ENCODE peak calls at places on chromosome 13, in five cellular contexts. E is H1, P is Panc1, A is stomach, J is GM23338. R is an unnamed sample.

GRCh38 chr13:28337196-28338045 is 157.5 kb downstream of the FLT1 start:
- DNase-seq in E (no peak), P (no peak), A (no peak), J (no peak), R (no peak)

GRCh38 chr13:25286308-25286968 is 850 bp downstream of the MTMR6 start:
- DNase-seq in J (peak), E (no peak), P (no peak), A (no peak), R (peak)

GRCh38 chr13:110338441-110339101 is 31.5 kb downstream of the COL4A2 start:
- DNase-seq in A (no peak), P (no peak), J (no peak), E (no peak), R (no peak)

GRCh38 chr13:60612593-60612992 is 215.6 kb downstream of the TDRD3 start:
- DNase-seq in P (no peak), E (no peak), A (no peak), J (no peak), R (no peak)

GRCh38 chr13:76245920-76246319 is 609.8 kb downstream of the LMO7 start:
- DNase-seq in E (no peak), A (no peak), P (no peak), J (no peak), R (no peak)

GRCh38 chr13:27622102-27622820 is 569 bp downstream of the POLR1D start:
- DNase-seq in E (no peak), P (no peak), J (no peak), A (no peak), R (peak)

GRCh38 chr13:27014406-27015359 is 156.9 kb downstream of the USP12 start:
- DNase-seq in E (no peak), J (no peak), A (no peak), P (no peak), R (no peak)

GRCh38 chr13:97743946-97744345 is 209.5 kb upstream of the IPO5 start:
- DNase-seq in A (no peak), J (no peak), P (no peak), E (no peak), R (no peak)

GRCh38 chr13:110989331-110989730 is 74.5 kb upstream of the ANKRD10 start:
- DNase-seq in E (no peak), P (no peak), J (no peak), A (no peak), R (no peak)

GRCh38 chr13:103772576-103772975 is 706.4 kb upstream of the SLC10A2 start:
- DNase-seq in J (peak), A (no peak), E (no peak), P (no peak), R (no peak)

GRCh38 chr13:111304603-111305289 is 15.7 kb upstream of the TEX29 start:
- DNase-seq in E (no peak), P (no peak), J (no peak), A (no peak), R (no peak)

GRCh38 chr13:96089749-96090239 is at the start of gene HS6ST3:
- DNase-seq in P (no peak), A (peak), E (peak), J (peak), R (peak)

GRCh38 chr13:90902255-90902654 is 445.2 kb upstream of the MIR17HG start:
- DNase-seq in J (no peak), A (no peak), P (no peak), E (no peak), R (no peak)

GRCh38 chr13:102677122-102677521 is 17.7 kb downstream of the METTL21C start:
- DNase-seq in A (no peak), E (no peak), J (no peak), P (no peak), R (no peak)

GRCh38 chr13:101706651-101707050 is 254.2 kb downstream of the ITGBL1 start:
- DNase-seq in J (no peak), P (no peak), A (no peak), E (no peak), R (no peak)

GRCh38 chr13:29436291-29436690 is 159.2 kb downstream of the SLC7A1 start:
- DNase-seq in A (no peak), J (no peak), E (no peak), P (no peak), R (no peak)

GRCh38 chr13:61156753-61157152 is 258.9 kb downstream of the PCDH20 start:
- DNase-seq in A (no peak), J (no peak), E (no peak), P (no peak), R (no peak)

GRCh38 chr13:41418027-41418426 is 39.3 kb upstream of the RGCC start:
- DNase-seq in E (no peak), A (no peak), P (no peak), J (no peak), R (no peak)

GRCh38 chr13:29925457-29925856 is 75.0 kb upstream of the UBL3 start:
- DNase-seq in A (peak), J (no peak), P (no peak), E (no peak), R (no peak)

GRCh38 chr13:49373699-49374098 is 70.2 kb downstream of the CAB39L start:
- DNase-seq in E (no peak), P (no peak), A (no peak), J (no peak), R (no peak)

GRCh38 chr13:98509271-98510155 is 67.4 kb downstream of the STK24 start:
- DNase-seq in E (no peak), P (no peak), J (no peak), A (peak), R (no peak)

GRCh38 chr13:59424661-59425060 is 739.1 kb downstream of the DIAPH3 start:
- DNase-seq in P (no peak), A (no peak), J (no peak), E (no peak), R (no peak)

GRCh38 chr13:94239135-94239534 is 240.3 kb downstream of the DCT start:
- DNase-seq in P (peak), A (no peak), J (no peak), E (no peak), R (no peak)

GRCh38 chr13:94712287-94712811 is at the start of gene SOX21:
- DNase-seq in E (no peak), A (no peak), J (peak), P (no peak), R (no peak)

GRCh38 chr13:35086667-35087066 is 144.6 kb downstream of the NBEA start:
- DNase-seq in A (no peak), J (no peak), P (no peak), E (no peak), R (no peak)

GRCh38 chr13:89925107-89925506 is 1422.4 kb upstream of the MIR17HG start:
- DNase-seq in A (no peak), P (peak), E (no peak), J (peak), R (no peak)

GRCh38 chr13:111659236-111659635 is 338.8 kb downstream of the TEX29 start:
- DNase-seq in A (no peak), E (no peak), J (no peak), P (no peak), R (no peak)

GRCh38 chr13:108609353-108609752 is 20.1 kb upstream of the MYO16 start:
- DNase-seq in A (no peak), J (peak), E (no peak), P (no peak), R (no peak)

DNA sequence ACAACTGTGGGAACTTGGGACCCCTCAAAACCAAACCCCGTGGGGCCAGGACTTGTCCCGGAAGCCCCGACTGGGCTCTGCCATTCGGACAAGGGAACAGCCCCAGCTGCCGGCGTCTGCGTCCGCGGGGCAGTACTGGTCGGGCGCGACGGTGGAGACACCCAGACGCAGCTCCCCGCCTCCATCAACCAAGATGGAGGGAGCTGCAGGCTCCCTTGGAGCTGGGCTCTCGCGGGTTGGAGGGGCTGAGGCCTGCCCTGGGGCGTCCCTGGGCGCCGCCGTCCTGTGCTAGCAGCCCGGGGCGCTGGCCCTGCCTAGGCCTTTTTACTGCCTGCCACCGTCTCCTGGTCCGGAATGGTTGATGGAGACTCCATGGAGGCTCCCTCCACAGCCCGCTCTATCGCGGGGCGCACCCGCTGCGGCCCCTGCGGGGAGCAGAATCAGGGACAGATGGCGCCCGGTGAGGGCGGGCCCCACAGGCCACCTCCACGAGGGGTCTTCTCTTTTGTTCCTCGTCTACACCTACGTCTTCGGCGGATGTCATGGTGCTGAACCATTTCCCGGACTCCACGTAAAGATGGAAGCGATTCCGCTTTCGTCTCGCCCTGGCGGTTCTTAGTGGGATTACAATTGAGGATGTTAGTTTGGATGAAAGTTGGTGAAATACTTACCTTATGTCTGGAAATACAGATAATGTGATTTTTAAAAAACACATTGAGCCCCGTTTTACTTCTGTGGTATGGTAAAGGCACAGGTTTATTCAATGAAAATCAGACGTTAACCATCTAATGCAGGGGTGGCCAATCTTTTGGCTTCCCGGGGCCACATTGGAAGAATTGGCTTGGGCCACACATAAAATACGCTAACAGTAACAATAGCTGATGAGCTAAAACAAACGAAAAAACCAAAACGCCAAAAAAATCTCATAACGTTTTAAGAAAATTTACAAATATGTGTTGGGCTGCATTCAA is 1.2 kb upstream of the ZMYM5 start:
- DNase-seq in J (peak), P (no peak), E (no peak), A (peak), R (peak)
- TF ChIP-seq POLR2AphosphoS5 in J (no peak), P (no peak), E (peak), A (no peak), R (peak)

DNA sequence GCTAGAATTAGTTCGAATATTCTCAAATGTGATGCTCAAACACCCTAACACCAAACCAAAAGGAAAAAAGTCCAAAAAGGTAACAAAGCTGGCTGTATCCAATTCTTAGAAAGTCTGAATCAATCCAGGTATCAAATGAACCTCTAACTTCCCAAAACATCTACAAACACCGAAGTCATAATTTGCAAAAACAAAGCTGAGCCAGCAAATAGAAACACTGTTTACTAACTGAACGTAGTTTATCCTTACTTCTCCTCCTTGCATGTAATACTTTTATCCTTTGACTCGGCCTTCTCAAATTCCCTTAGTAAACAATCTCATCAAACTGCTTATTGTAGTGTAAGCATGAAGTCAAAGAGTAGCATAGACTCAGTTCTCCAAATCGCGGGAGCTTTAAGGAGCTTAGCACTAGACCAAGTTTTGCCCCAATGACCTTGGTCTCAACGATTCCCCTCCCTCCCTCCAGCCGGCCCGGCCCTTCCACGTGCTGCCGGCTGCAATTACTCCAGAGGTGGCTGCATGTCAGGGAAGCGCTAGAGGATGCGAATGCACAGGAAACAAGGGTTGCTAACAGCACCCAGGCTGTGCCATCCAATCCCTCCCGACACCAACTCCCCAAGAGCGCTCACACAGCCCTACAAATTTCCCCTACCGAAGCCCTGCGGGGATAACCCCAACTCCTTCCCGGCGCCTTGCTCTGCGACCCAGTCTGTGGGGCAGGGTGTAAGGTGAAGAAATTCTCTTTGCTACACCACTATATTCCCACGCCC is 693 bp downstream of the XPO4 start:
- DNase-seq in A (no peak), P (no peak), E (no peak), J (peak), R (peak)
- TF ChIP-seq POLR2AphosphoS5 in A (no peak), P (no peak), E (no peak), J (no peak), R (no peak)

DNA sequence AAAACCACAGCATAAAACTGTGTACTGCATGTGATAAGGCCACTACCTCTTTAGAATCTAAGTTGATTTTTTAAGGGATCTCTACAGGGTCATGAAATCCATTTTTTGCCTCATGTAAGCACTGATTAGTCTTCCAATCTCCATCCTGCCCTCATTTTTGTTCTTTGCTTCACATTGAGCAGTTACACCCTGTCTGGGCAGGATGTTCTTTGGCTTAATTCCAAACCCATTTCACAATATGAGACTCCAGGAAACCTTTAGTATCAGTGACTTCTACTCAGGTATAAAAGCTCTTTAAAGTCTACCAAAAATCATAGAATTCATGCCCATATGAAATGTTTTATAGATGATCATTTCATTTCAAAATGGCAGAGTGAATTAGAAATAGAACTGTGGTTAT is 592.6 kb downstream of the TBC1D4 start:
- DNase-seq in P (no peak), E (no peak), A (no peak), J (no peak), R (no peak)
- TF ChIP-seq POLR2AphosphoS5 in P (no peak), E (no peak), A (no peak), J (no peak), R (no peak)

GRCh38 chr13:32636711-32637110 is 50.5 kb downstream of the PDS5B start:
- DNase-seq in A (no peak), P (no peak), J (no peak), E (no peak), R (no peak)
- TF ChIP-seq POLR2AphosphoS5 in A (no peak), P (no peak), J (no peak), E (no peak), R (no peak)

DNA sequence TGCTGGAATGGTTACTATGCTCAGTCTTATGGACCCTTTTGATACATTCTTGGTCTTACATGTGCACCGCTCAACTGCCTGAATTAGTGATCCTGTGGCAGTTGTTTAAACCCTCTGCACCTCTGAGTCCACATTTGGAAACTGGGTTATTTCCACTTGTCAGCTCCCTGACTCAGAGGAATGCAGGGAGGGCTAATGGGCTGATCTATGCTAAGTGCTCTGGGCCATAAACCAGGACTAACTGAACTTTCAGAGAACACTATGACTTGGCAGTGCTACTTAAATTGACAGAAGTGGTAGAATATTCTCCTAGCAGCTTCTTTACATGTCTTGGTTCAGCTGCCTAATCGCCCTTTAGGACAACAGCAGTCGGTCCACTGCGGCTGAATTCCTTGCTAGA is 26.8 kb upstream of the MED4 start:
- DNase-seq in A (no peak), E (no peak), P (no peak), J (no peak), R (no peak)
- TF ChIP-seq POLR2AphosphoS5 in A (no peak), E (no peak), P (no peak), J (no peak), R (no peak)

GRCh38 chr13:75049936-75050335 is 432.0 kb downstream of the TBC1D4 start:
- DNase-seq in J (no peak), A (no peak), P (no peak), E (no peak), R (no peak)

GRCh38 chr13:75052616-75053015 is 429.4 kb downstream of the TBC1D4 start:
- DNase-seq in A (no peak), E (no peak), P (no peak), J (no peak), R (no peak)

GRCh38 chr13:75055296-75055695 is 426.7 kb downstream of the TBC1D4 start:
- DNase-seq in J (no peak), A (no peak), P (no peak), E (no peak), R (no peak)

DNA sequence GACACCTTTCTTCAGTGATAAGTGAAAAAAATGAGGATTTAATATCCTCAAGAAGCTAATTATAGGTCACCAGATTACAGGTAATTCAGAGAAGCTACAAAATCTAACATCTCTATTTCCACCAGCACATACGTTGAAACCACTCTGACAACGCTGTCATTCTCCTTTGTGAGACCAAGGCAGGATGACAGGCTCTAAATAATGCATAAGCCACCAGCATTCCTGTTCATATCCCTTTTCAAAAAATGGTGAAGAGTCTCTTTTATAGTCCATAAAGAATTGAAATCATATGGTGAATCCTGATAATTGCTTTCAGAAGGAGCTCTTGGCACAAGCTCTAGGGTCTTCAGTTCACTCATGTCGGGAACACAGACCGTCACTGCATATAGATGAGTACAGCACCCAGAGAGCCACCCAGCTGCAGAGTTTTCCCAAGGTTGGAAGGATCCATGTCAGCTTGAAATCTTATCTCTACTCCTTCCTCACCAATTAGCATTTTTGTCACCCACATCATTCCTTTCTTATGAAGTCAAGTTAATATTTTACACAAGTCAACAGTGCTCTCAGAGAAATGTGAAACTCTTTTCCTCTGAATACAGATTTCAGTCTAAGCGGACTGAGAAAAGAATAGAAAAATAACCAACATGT is 431.4 kb downstream of the TBC1D4 start:
- DNase-seq in P (no peak), J (no peak), E (no peak), A (no peak), R (no peak)
- TF ChIP-seq POLR2AphosphoS5 in P (no peak), J (no peak), E (no peak), A (no peak), R (no peak)

DNA sequence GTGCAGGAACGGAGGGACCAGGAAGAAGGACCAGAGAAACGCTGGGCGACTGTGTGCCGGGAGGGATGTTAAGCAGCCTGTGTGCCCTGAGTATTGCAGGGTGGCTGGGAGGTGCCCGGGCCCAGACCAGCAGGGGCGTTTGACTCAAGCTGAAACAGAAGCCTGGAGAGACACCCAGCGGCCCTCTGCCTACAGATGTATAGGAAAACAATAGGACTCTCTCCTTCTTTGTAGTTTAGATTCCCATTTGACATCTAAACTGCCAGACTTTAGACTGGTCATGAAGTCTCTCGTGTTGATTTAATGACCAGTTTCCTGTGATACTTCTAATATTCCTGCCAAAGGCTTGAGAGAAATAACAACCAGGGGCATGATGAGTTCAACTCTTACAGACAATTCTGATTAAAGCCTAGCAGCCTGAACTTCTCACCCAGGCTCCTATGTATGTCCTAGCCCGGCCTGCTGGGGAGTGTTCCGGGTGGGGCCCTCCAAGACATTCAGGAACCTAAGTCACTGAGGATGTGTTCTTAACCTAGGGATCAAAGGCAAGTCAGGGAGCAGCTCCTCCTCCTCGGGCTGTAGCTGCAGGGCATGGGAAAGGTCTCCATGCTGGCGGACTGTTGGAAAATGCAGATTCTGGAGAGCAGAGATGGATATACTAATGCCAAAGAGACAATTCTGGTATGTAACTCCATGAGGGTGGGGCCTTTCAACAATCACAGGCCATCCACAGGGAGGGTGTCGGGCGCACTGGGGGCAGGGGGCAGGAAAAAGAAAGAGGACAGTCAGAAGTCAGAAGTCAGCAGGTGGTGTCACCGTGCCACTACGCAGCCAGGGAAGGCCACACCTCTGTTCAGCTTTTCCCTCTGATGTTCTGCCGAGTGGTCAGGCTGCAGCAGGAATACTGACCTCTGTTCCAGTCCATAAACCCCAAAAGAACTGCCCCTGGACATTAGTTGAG is 131.9 kb downstream of the STARD13 start:
- DNase-seq in J (peak), E (no peak), A (no peak), P (no peak), R (no peak)
- TF ChIP-seq POLR2AphosphoS5 in J (no peak), E (no peak), A (no peak), P (no peak), R (no peak)

GRCh38 chr13:80141114-80141849 is 199.6 kb downstream of the SPRY2 start:
- DNase-seq in A (peak), E (no peak), J (no peak), P (no peak), R (no peak)
- TF ChIP-seq POLR2AphosphoS5 in A (no peak), E (no peak), J (no peak), P (no peak), R (no peak)